ENCODE peak calls at places on chromosomes 3 and 15, in five cellular contexts. O is neuronal stem cell, Q is H9, G is IMR-90, P is H1. R is an unnamed sample.

GRCh38 chr3:147730311-147730710 is 321.1 kb downstream of the ZIC1 start:
- DNase-seq in O (peak; percentile 31), Q (no peak), G (no peak), P (no peak), R (no peak)

GRCh38 chr3:68876112-68876713 is 56.1 kb downstream of the TAFA4 start:
- DNase-seq in O (peak; percentile 63), Q (no peak), G (peak; percentile 74), P (no peak), R (peak; percentile 52)

GRCh38 chr15:64067564-64068030 is 21.3 kb upstream of the DAPK2 start:
- DNase-seq in O (peak; percentile 74), Q (peak; percentile 83), G (peak; percentile 44), P (peak; percentile 93), R (peak; percentile 89)

GRCh38 chr3:15805756-15806266 is 8.0 kb upstream of the ANKRD28 start:
- DNase-seq in O (no peak), Q (no peak), G (peak; percentile 89), P (no peak), R (peak; percentile 89)

GRCh38 chr3:69948246-69948862 is 51.2 kb upstream of the SAMMSON start:
- DNase-seq in O (peak; percentile 31), Q (no peak), G (peak; percentile 66), P (no peak), R (peak; percentile 73)

GRCh38 chr3:29644956-29645661 is 364.2 kb downstream of the RBMS3 start:
- DNase-seq in O (no peak), Q (no peak), G (no peak), P (no peak), R (no peak)

GRCh38 chr3:193545304-193545703 is 9.4 kb downstream of the ATP13A4 start:
- DNase-seq in O (no peak), Q (no peak), G (no peak), P (no peak), R (no peak)

GRCh38 chr15:68205558-68205944 is 419 bp upstream of the CALML4 start:
- DNase-seq in O (no peak), Q (no peak), G (no peak), P (no peak), R (no peak)

GRCh38 chr15:56099311-56099710 is 105.9 kb upstream of the NEDD4 start:
- DNase-seq in O (no peak), Q (no peak), G (no peak), P (no peak), R (no peak)

GRCh38 chr3:58009749-58010535 is 1.7 kb downstream of the FLNB start:
- DNase-seq in O (no peak), Q (peak; percentile 64), G (no peak), P (no peak), R (peak; percentile 67)

GRCh38 chr15:78932216-78932808 is 12.5 kb downstream of the CTSH start:
- DNase-seq in O (no peak), Q (no peak), G (no peak), P (no peak), R (no peak)

GRCh38 chr3:52240059-52240885 is 1.3 kb upstream of the TWF2 start:
- DNase-seq in O (no peak), Q (peak; percentile 61), G (peak; percentile 98), P (no peak), R (peak; percentile 70)

GRCh38 chr15:53665930-53666329 is 93.5 kb downstream of the WDR72 start:
- DNase-seq in O (no peak), Q (no peak), G (no peak), P (no peak), R (no peak)

GRCh38 chr3:11591401-11592266 is 52.1 kb downstream of the VGLL4 start:
- DNase-seq in O (peak; percentile 90), Q (peak; percentile 54), G (peak; percentile 87), P (no peak), R (no peak)
- H3K4ac ChIP-seq in O (no peak overlapping the region), Q (no peak overlapping the region), G (peak overlapping the region; percentile 93), P (no peak overlapping the region), R (no peak overlapping the region)

DNA sequence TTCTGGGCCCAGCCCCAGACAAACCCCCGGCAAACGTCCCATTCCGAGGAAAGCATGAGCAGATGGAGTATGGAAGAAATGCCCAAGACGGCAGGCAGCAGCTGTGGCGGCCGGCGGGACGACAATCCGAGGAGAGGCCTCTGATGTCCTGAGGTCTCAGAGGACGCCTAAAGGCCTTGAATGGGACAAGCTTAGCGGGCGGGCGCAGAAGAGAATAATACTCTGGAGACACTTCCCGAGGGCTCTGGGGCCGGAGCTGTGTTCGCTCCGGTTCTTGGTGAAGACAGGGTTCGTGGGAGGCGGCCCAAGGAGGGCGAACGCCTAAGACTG is 454 bp upstream of the OGG1 start:
- DNase-seq in O (no peak), Q (no peak), G (no peak), P (no peak), R (no peak)
- H3K4ac ChIP-seq in O (no peak overlapping the region), Q (no peak overlapping the region), G (peak overlapping the region; percentile 74), P (peak overlapping the region; percentile 73), R (peak overlapping the region; percentile 41)

GRCh38 chr3:126883241-126883640 is 99.7 kb upstream of the PLXNA1 start:
- DNase-seq in O (no peak), Q (no peak), G (peak; percentile 66), P (no peak), R (no peak)
- H3K4ac ChIP-seq in O (no peak overlapping the region), Q (no peak overlapping the region), G (no peak overlapping the region), P (no peak overlapping the region), R (no peak overlapping the region)

GRCh38 chr15:39887211-39887610 is 32.9 kb downstream of the GPR176 start:
- DNase-seq in O (no peak), Q (peak; percentile 83), G (no peak), P (no peak), R (no peak)
- H3K4ac ChIP-seq in O (no peak overlapping the region), Q (no peak overlapping the region), G (no peak overlapping the region), P (no peak overlapping the region), R (no peak overlapping the region)

GRCh38 chr3:17555525-17555924 is 186.9 kb downstream of the TBC1D5 start:
- DNase-seq in O (no peak), Q (no peak), G (peak; percentile 14), P (no peak), R (peak; percentile 76)
- H3K4ac ChIP-seq in O (no peak overlapping the region), Q (no peak overlapping the region), G (no peak overlapping the region), P (no peak overlapping the region), R (no peak overlapping the region)

GRCh38 chr15:58269455-58270414 is 131.6 kb downstream of the AQP9 start:
- DNase-seq in O (peak; percentile 36), Q (peak; percentile 75), G (peak; percentile 71), P (no peak), R (no peak)
- H3K4ac ChIP-seq in O (no peak overlapping the region), Q (no peak overlapping the region), G (peak overlapping the region; percentile 80), P (no peak overlapping the region), R (no peak overlapping the region)

DNA sequence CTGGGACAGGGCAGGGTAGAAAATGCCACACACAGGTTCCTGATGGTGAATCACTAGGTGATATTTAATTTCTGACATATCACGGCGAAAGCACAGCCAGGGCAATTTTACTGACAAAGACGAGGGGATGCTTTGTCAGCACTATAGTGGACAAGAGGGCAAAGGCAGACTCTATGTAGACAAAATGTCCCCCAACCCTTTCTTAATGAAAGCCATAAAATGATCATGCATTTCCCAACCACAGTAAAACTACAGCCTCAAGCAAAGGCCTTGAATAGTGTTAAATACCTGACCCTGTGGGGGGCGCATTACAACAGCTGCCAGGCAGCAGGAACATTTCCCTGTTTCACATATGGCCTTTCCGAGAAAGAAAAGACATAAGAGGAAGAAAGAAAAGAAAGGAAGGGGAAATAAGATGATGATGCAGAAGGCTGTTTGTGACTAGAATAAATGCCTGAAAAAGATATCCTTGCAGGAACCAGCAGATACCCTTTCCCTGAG is 49.5 kb downstream of the GLDN start:
- DNase-seq in O (peak; percentile 23), Q (peak; percentile 67), G (no peak), P (peak; percentile 62), R (no peak)
- H3K4ac ChIP-seq in O (no peak overlapping the region), Q (no peak overlapping the region), G (no peak overlapping the region), P (no peak overlapping the region), R (no peak overlapping the region)